ENCODE peak calls at places on chromosomes 2 and 18, in nine cellular contexts. D is kidney epithelial cell, O is NCI-H1092, W is NCI-H82, K is body of pancreas, Q is ascending aorta, E is omental fat pad, Z is PC-3, B is SJSA1. F is an unnamed sample.

GRCh38 chr2:238970553-238971081 is 122.7 kb downstream of the TWIST2 start:
- DNase-seq in K (peak; percentile 52), Z (peak; percentile 74), E (no peak), Q (no peak), D (peak; percentile 9), B (no peak), O (peak; percentile 6), W (peak; percentile 58), F (peak; percentile 74)

GRCh38 chr2:168255866-168256265 is 8.5 kb upstream of the STK39 start:
- DNase-seq in D (no peak), Z (no peak), E (no peak), Q (no peak), K (peak; percentile 71), B (no peak), W (no peak), O (no peak), F (no peak)

GRCh38 chr18:1488957-1489356 is 584.3 kb downstream of the ADCYAP1 start:
- DNase-seq in O (peak; percentile 58), B (no peak), W (no peak), K (no peak), Q (no peak), D (no peak), E (no peak), Z (no peak), F (no peak)

GRCh38 chr18:73679941-73680700 is 467.5 kb downstream of the FBXO15 start:
- DNase-seq in B (no peak), W (no peak), D (no peak), Q (no peak), E (no peak), K (no peak), O (no peak), Z (peak; percentile 85), F (no peak)

GRCh38 chr2:218012306-218012705 is 9.5 kb upstream of the TNS1 start:
- DNase-seq in O (no peak), B (no peak), Z (no peak), K (no peak), D (no peak), E (no peak), W (no peak), Q (no peak), F (no peak)

GRCh38 chr2:129484999-129485398 is 494.5 kb upstream of the RAB6C start:
- DNase-seq in W (no peak), E (no peak), B (no peak), D (no peak), Q (no peak), O (no peak), K (no peak), Z (no peak), F (no peak)

GRCh38 chr18:10041180-10041579 is 127.4 kb downstream of the VAPA start:
- DNase-seq in Q (peak; percentile 19), W (peak; percentile 80), B (no peak), Z (no peak), O (no peak), E (no peak), D (no peak), K (peak; percentile 85), F (peak; percentile 92)

GRCh38 chr2:50614056-50614455 is 417.9 kb downstream of the NRXN1 start:
- DNase-seq in O (no peak), D (no peak), B (no peak), W (no peak), E (no peak), Q (no peak), K (no peak), Z (peak; percentile 40), F (no peak)

GRCh38 chr18:23317975-23318675 is 135.0 kb upstream of the RIOK3 start:
- DNase-seq in D (no peak), Q (no peak), O (no peak), E (no peak), K (no peak), Z (peak; percentile 61), B (no peak), W (no peak), F (no peak)

GRCh38 chr2:43225788-43226557 is 433 bp downstream of the ZFP36L2 start:
- DNase-seq in W (peak; percentile 75), E (peak; percentile 32), D (no peak), B (peak; percentile 70), O (no peak), K (peak; percentile 83), Z (peak; percentile 41), Q (no peak), F (peak; percentile 88)

GRCh38 chr2:136117391-136117841 is 533 bp downstream of the CXCR4 start:
- DNase-seq in W (peak; percentile 73), E (no peak), O (no peak), Q (no peak), B (peak; percentile 47), K (no peak), D (no peak), Z (peak; percentile 12), F (no peak)

GRCh38 chr2:10564876-10565425 is 116.8 kb upstream of the ODC1 start:
- DNase-seq in O (no peak), D (no peak), W (no peak), B (no peak), Z (no peak), E (no peak), K (no peak), Q (no peak), F (no peak)

GRCh38 chr18:50786851-50787250 is 33.0 kb downstream of the MRO start:
- DNase-seq in B (no peak), Z (no peak), W (no peak), E (no peak), Q (no peak), O (no peak), D (no peak), K (no peak), F (no peak)

GRCh38 chr2:172790404-172790803 is 54.8 kb downstream of the RAPGEF4 start:
- DNase-seq in Q (no peak), D (no peak), E (no peak), K (no peak), Z (no peak), B (no peak), W (no peak), O (no peak), F (no peak)

GRCh38 chr2:236167297-236168109 is 683 bp downstream of the GBX2 start:
- DNase-seq in D (no peak), Z (peak; percentile 54), E (no peak), B (peak; percentile 65), K (no peak), Q (no peak), W (peak; percentile 51), O (peak; percentile 30), F (no peak)

GRCh38 chr2:188512456-188512855 is 220.8 kb downstream of the GULP1 start:
- DNase-seq in B (no peak), Q (no peak), O (peak; percentile 20), E (no peak), K (no peak), D (no peak), Z (peak; percentile 65), W (peak; percentile 56), F (no peak)

GRCh38 chr2:222322241-222322640 is 23.4 kb upstream of the PAX3 start:
- DNase-seq in B (no peak), D (no peak), Z (no peak), Q (no peak), K (no peak), O (no peak), W (no peak), E (no peak), F (no peak)

GRCh38 chr18:58009166-58009565 is 34.9 kb upstream of the NEDD4L start:
- DNase-seq in B (no peak), D (no peak), W (no peak), K (no peak), Z (no peak), E (no peak), O (no peak), Q (no peak), F (no peak)

GRCh38 chr2:172791953-172792352 is 56.3 kb downstream of the RAPGEF4 start:
- DNase-seq in Z (no peak), K (no peak), O (no peak), E (no peak), D (no peak), B (no peak), Q (no peak), W (no peak), F (no peak)

F was measured in tibial artery.